ENCODE peak calls at places on chromosomes 5 and 9, in ten cellular contexts. B, P, L, W, T, Q, O, E, G and Z are unnamed samples.
A peak's percentile ranks its signal among the peaks of the same experiment; 100 is the strongest.

GRCh38 chr5:117760114-117760513 is 1185.5 kb upstream of the SEMA6A start:
- DNase-seq in W (no peak), Q (no peak), G (no peak), O (no peak), L (no peak), E (no peak), T (no peak), B (no peak), P (no peak), Z (no peak)

GRCh38 chr9:289121-289520 is 74.5 kb downstream of the DOCK8 start:
- DNase-seq in W (no peak), Q (no peak), P (no peak), G (no peak), T (no peak), O (no peak), E (no peak), B (no peak), L (no peak), Z (no peak)

GRCh38 chr5:151706906-151707305 is 20.2 kb upstream of the SPARC start:
- DNase-seq in Q (no peak), O (no peak), E (peak; percentile 75), W (no peak), G (no peak), B (peak; percentile 72), L (no peak), T (no peak), P (no peak), Z (no peak)

GRCh38 chr5:141245250-141245717 is at the start of gene PCDHB15:
- DNase-seq in O (peak; percentile 90), W (peak; percentile 30), L (no peak), P (peak; percentile 63), Q (peak; percentile 19), G (no peak), E (peak; percentile 8), T (no peak), B (peak; percentile 4), Z (no peak)

GRCh38 chr5:94847726-94848125 is 229.3 kb downstream of the SLF1 start:
- DNase-seq in W (no peak), L (no peak), E (no peak), P (no peak), B (no peak), O (peak; percentile 40), Q (no peak), T (no peak), G (no peak), Z (no peak)

GRCh38 chr9:28598396-28598795 is 1025.1 kb upstream of the C9orf72 start:
- DNase-seq in G (no peak), B (no peak), L (no peak), P (no peak), E (no peak), O (no peak), Q (no peak), T (no peak), W (peak; percentile 3), Z (no peak)

GRCh38 chr5:127028822-127029457 is 1.4 kb downstream of the MARCHF3 start:
- DNase-seq in W (peak; percentile 8), G (no peak), P (peak; percentile 19), E (no peak), Q (no peak), O (no peak), B (no peak), L (no peak), T (no peak), Z (no peak)

GRCh38 chr9:6415266-6415665 is 2.3 kb downstream of the UHRF2 start:
- DNase-seq in L (no peak), O (no peak), W (peak; percentile 22), E (peak; percentile 35), Q (no peak), T (no peak), P (no peak), B (no peak), G (no peak), Z (no peak)

GRCh38 chr9:91803143-91803940 is 146.7 kb downstream of the ROR2 start:
- DNase-seq in P (no peak), T (no peak), E (no peak), L (no peak), W (no peak), G (peak; percentile 78), Q (no peak), O (peak; percentile 14), B (peak; percentile 25), Z (no peak)

GRCh38 chr9:99054581-99054980 is 50.3 kb upstream of the TGFBR1 start:
- DNase-seq in P (no peak), Q (no peak), G (peak; percentile 64), E (peak; percentile 54), O (no peak), W (no peak), B (peak; percentile 73), T (no peak), L (no peak), Z (no peak)

GRCh38 chr5:79181419-79182022 is 54.4 kb upstream of the JMY start:
- DNase-seq in B (no peak), W (no peak), G (peak; percentile 61), E (peak; percentile 26), P (no peak), Q (no peak), L (no peak), O (peak; percentile 77), T (no peak), Z (no peak)

GRCh38 chr9:130766904-130767262 is 68.2 kb upstream of the ABL1 start:
- DNase-seq in W (no peak), Q (no peak), T (no peak), P (no peak), G (no peak), O (no peak), B (no peak), E (no peak), L (no peak), Z (no peak)

GRCh38 chr5:83472508-83473343 is 1.2 kb downstream of the VCAN start:
- DNase-seq in Q (peak; percentile 33), P (no peak), O (peak; percentile 87), B (no peak), G (peak; percentile 72), W (peak; percentile 82), T (no peak), L (no peak), E (peak; percentile 27), Z (peak; percentile 68)

GRCh38 chr5:175856408-175856807 is 15.0 kb upstream of the CPLX2 start:
- DNase-seq in B (no peak), L (no peak), E (no peak), T (no peak), Q (no peak), P (no peak), O (no peak), G (no peak), W (no peak), Z (no peak)

GRCh38 chr9:33165263-33166151 is 1.6 kb downstream of the B4GALT1 start:
- DNase-seq in O (peak; percentile 56), W (no peak), B (peak; percentile 84), P (peak; percentile 42), G (peak; percentile 94), Q (peak; percentile 80), E (peak; percentile 72), L (no peak), T (no peak), Z (peak; percentile 83)

GRCh38 chr5:115575167-115576070 is 26.9 kb downstream of the TICAM2 start:
- DNase-seq in W (no peak), Q (no peak), P (no peak), L (no peak), G (peak; percentile 38), E (peak; percentile 44), T (no peak), B (peak; percentile 87), O (no peak), Z (no peak)

GRCh38 chr5:149794338-149795023 is 64.4 kb downstream of the PPARGC1B start:
- DNase-seq in P (no peak), Q (no peak), T (no peak), W (no peak), B (no peak), G (no peak), E (no peak), O (no peak), L (no peak), Z (no peak)

GRCh38 chr9:128365525-128365924 is 5.6 kb upstream of the URM1 start:
- DNase-seq in E (no peak), P (no peak), L (no peak), G (no peak), W (no peak), Q (no peak), T (no peak), O (peak; percentile 63), B (no peak), Z (no peak)
- H3K4me3 ChIP-seq in E (no peak overlapping the region), P (no peak overlapping the region), L (no peak overlapping the region), G (no peak overlapping the region), W (no peak overlapping the region), Q (no peak overlapping the region), T (peak overlapping the region; percentile 37), O (peak overlapping the region; percentile 50), B (no peak overlapping the region), Z (no peak overlapping the region)

GRCh38 chr9:133533878-133534277 is 626 bp upstream of the ADAMTSL2 start:
- DNase-seq in Q (no peak), L (no peak), P (no peak), G (peak; percentile 6), O (no peak), W (peak; percentile 87), B (no peak), T (no peak), E (no peak), Z (no peak)
- H3K4me3 ChIP-seq in Q (peak overlapping the region; percentile 37), L (no peak overlapping the region), P (peak overlapping the region; percentile 25), G (no peak overlapping the region), O (no peak overlapping the region), W (peak overlapping the region; percentile 49), B (no peak overlapping the region), T (peak overlapping the region; percentile 46), E (no peak overlapping the region), Z (peak overlapping the region; percentile 32)

GRCh38 chr9:93343663-93344062 is 107.8 kb upstream of the FAM120A start:
- DNase-seq in G (no peak), L (no peak), E (no peak), B (no peak), W (no peak), Q (no peak), O (no peak), P (no peak), T (no peak), Z (no peak)

GRCh38 chr9:93345630-93346239 is 105.8 kb upstream of the FAM120A start:
- DNase-seq in B (no peak), W (peak; percentile 54), E (no peak), T (no peak), L (no peak), G (no peak), O (peak; percentile 75), P (no peak), Q (no peak), Z (no peak)

GRCh38 chr9:93346240-93347112 is 105.0 kb upstream of the FAM120A start:
- DNase-seq in P (no peak), E (no peak), Q (no peak), B (peak; percentile 1), O (peak; percentile 78), T (no peak), W (peak; percentile 80), L (no peak), G (no peak), Z (no peak)
- H3K4me3 ChIP-seq in P (peak overlapping the region; percentile 38), E (peak overlapping the region; percentile 11), Q (peak overlapping the region; percentile 27), B (peak overlapping the region; percentile 28), O (peak overlapping the region; percentile 70), T (peak overlapping the region; percentile 23), W (peak overlapping the region; percentile 3), L (peak overlapping the region; percentile 39), G (no peak overlapping the region), Z (peak overlapping the region; percentile 66)

DNA sequence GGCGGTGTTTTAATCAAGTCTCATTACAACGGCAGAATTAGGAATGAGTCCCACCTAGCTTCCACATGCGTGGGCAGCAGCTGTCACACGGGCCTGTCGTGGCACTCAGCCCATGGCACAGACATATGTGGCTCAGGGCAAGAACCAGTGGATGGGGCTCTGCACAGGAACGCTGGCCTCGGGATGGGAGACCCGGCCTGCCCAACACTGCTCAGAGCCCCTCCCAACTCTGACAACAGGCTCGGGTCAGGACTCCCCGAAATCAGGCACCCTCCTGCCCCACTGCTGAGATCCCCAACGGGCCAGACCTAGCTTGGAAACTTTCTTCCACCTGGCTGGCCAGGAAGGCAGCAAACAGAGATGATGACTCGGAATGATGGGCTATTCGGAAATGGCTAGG is 4.9 kb upstream of the SURF6 start:
- DNase-seq in B (no peak), P (no peak), O (no peak), Q (no peak), L (no peak), T (no peak), E (no peak), G (no peak), W (no peak), Z (no peak)
- H3K4me3 ChIP-seq in B (no peak overlapping the region), P (no peak overlapping the region), O (no peak overlapping the region), Q (no peak overlapping the region), L (no peak overlapping the region), T (no peak overlapping the region), E (no peak overlapping the region), G (no peak overlapping the region), W (no peak overlapping the region), Z (no peak overlapping the region)